ENCODE peak calls at places on chromosome 3, in seven cellular contexts. K is IMR-90, C is trophoblast cell, R is neuronal stem cell, M is H1, I is H9, T is mesendoderm. L is an unnamed sample.

GRCh38 chr3:168094877-168095610 is 680 bp downstream of the GOLIM4 start:
- DNase-seq in T (peak), I (peak), R (peak), C (peak), K (peak), M (peak), L (peak)

GRCh38 chr3:24374801-24375200 is 119.8 kb downstream of the THRB start:
- DNase-seq in I (no peak), T (no peak), R (no peak), M (no peak), C (no peak), K (no peak), L (no peak)

GRCh38 chr3:59116138-59116537 is 66.3 kb upstream of the CFAP20DC start:
- DNase-seq in T (no peak), R (no peak), K (no peak), C (peak), M (no peak), I (no peak), L (no peak)

GRCh38 chr3:193798097-193798496 is 205.1 kb downstream of the OPA1 start:
- DNase-seq in M (no peak), I (no peak), T (no peak), K (no peak), R (no peak), C (no peak), L (no peak)

GRCh38 chr3:181791380-181791779 is 79.7 kb downstream of the SOX2 start:
- DNase-seq in I (no peak), T (no peak), K (no peak), R (no peak), C (no peak), M (no peak), L (no peak)

GRCh38 chr3:61134532-61134931 is 116.7 kb downstream of the FHIT start:
- DNase-seq in M (no peak), K (no peak), R (no peak), T (no peak), I (no peak), C (no peak), L (no peak)

GRCh38 chr3:11159421-11159904 is 5.2 kb downstream of the HRH1 start:
- DNase-seq in T (no peak), M (no peak), K (peak), C (peak), R (no peak), I (no peak), L (peak)

GRCh38 chr3:155946178-155946577 is 75.7 kb downstream of the GMPS start:
- DNase-seq in K (peak), C (peak), R (no peak), I (no peak), T (peak), M (no peak), L (peak)

GRCh38 chr3:29152379-29152778 is 128.5 kb upstream of the RBMS3 start:
- DNase-seq in K (no peak), M (no peak), C (no peak), T (peak), I (peak), R (no peak), L (no peak)

GRCh38 chr3:182413061-182413460 is 380.2 kb upstream of the ATP11B start:
- DNase-seq in M (no peak), C (no peak), R (no peak), K (no peak), T (no peak), I (no peak), L (no peak)

GRCh38 chr3:134312873-134313838 is 61.1 kb downstream of the AMOTL2 start:
- DNase-seq in T (peak), C (peak), M (peak), K (peak), R (peak), I (peak), L (peak)

GRCh38 chr3:46995901-46996562 is 16.6 kb downstream of the NBEAL2 start:
- DNase-seq in I (no peak), M (no peak), K (no peak), T (no peak), R (no peak), C (no peak), L (no peak)

GRCh38 chr3:29176501-29176900 is 104.4 kb upstream of the RBMS3 start:
- DNase-seq in R (peak), C (no peak), I (peak), K (no peak), M (no peak), T (peak), L (no peak)

GRCh38 chr3:127002195-127003174 is 19.6 kb downstream of the PLXNA1 start:
- DNase-seq in M (peak), K (peak), T (peak), C (no peak), R (peak), I (peak), L (peak)

GRCh38 chr3:185900228-185900627 is 37.6 kb downstream of the TRA2B start:
- DNase-seq in T (peak), I (no peak), R (no peak), C (peak), K (peak), M (no peak), L (peak)

GRCh38 chr3:177516130-177517011 is 319.1 kb upstream of the TBL1XR1 start:
- DNase-seq in I (no peak), C (no peak), T (peak), R (peak), K (peak), M (no peak), L (peak)
- H2BK5ac ChIP-seq in I (no peak), C (no peak), T (no peak), R (no peak), K (peak), M (no peak), L (peak)

DNA sequence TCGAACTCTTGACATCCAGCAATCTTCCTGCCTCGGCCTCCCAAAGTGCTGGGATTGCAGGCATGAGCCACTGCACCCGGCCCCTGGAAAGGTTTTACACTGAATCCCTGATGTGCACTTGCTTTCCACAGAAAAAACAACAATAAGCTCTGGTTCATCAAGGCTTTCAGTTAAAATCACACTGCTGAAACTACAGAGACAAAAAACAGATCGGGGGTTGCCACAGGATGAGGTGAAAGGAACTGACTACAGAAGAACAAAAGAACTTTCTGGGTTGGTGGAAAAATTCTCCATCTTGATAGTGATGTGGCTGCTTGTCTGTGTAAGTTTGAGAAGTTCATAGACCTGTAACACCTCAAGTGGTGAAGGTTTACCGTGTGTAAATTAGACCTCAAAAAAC is 2.9 kb downstream of the RAB43 start:
- DNase-seq in C (no peak), R (no peak), T (no peak), K (no peak), I (no peak), M (no peak), L (no peak)
- H3K9ac ChIP-seq in C (no peak), R (no peak), T (peak), K (no peak), I (no peak), M (no peak), L (peak)

GRCh38 chr3:171007316-171007715 is 19.2 kb downstream of the SLC2A2 start:
- DNase-seq in K (no peak), T (no peak), R (no peak), M (no peak), C (no peak), I (no peak), L (no peak)

GRCh38 chr3:171005648-171006047 is 20.9 kb downstream of the SLC2A2 start:
- DNase-seq in I (no peak), T (no peak), C (no peak), R (no peak), M (no peak), K (no peak), L (no peak)

GRCh38 chr3:171011536-171012336 is 14.8 kb downstream of the SLC2A2 start:
- DNase-seq in C (no peak), R (no peak), T (no peak), I (no peak), K (no peak), M (no peak), L (no peak)

GRCh38 chr3:171013822-171014748 is 12.4 kb downstream of the SLC2A2 start:
- DNase-seq in C (no peak), M (no peak), K (no peak), I (no peak), R (no peak), T (no peak), L (no peak)

GRCh38 chr3:171011109-171011508 is 15.4 kb downstream of the SLC2A2 start:
- DNase-seq in T (peak), M (no peak), K (no peak), C (peak), I (no peak), R (no peak), L (no peak)
- H2BK5ac ChIP-seq in T (no peak), M (no peak), K (no peak), C (no peak), I (no peak), R (no peak), L (no peak)

GRCh38 chr3:141877911-141878310 is 1.5 kb downstream of the ATP1B3 start:
- DNase-seq in R (no peak), C (no peak), M (no peak), I (no peak), K (peak), T (peak), L (peak)
- H3K9ac ChIP-seq in R (no peak), C (no peak), M (no peak), I (peak), K (peak), T (peak), L (peak)

DNA sequence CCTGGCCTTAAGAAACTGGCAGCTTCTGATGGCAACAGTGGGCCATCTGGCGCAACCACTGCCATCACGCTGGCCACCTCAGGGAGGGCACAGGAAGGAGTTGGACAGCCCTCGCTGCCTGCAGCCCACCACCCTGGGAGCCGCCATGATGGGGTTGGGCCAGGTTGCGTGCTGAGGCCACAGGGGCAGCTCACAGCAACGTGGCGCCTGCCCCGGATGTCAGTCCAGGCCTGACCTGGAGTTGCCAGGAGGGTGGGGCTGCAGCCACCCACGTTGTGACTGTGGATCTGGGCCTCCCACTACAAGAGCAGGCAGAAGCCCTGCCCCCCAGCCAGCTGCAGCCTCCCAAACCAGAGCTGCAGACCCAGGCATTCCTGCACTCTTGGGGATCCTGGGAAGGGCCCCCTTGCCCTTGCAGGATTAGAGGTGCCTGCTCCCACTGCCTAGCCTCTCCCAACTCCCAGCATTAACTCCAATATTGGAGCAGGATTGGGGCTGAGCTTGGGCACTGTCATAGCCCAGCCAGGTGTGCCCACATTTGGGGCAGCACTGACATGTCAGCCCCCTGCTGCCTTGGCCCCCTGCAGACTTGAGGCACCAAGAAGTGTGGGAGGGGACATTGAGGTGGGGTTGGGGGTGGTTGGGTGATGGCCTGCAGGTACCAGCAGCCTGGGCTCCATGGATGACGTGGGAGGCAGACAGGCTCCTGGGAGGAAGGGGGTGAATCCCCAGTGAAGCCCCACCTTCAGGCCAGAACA is 468.9 kb upstream of the CCDC54 start:
- DNase-seq in M (no peak), T (no peak), R (no peak), K (no peak), I (no peak), C (no peak), L (no peak)
- H2BK5ac ChIP-seq in M (peak), T (no peak), R (peak), K (no peak), I (no peak), C (no peak), L (no peak)

GRCh38 chr3:66572938-66573710 is 72.3 kb upstream of the LRIG1 start:
- DNase-seq in K (no peak), T (peak), I (peak), C (peak), R (peak), M (peak), L (peak)
- H3K9ac ChIP-seq in K (no peak), T (no peak), I (no peak), C (no peak), R (no peak), M (no peak), L (no peak)

GRCh38 chr3:43587303-43587702 is 34.5 kb downstream of the ANO10 start:
- DNase-seq in K (no peak), M (no peak), T (no peak), I (no peak), R (no peak), C (no peak), L (no peak)
- H2BK5ac ChIP-seq in K (no peak), M (no peak), T (no peak), I (no peak), R (no peak), C (no peak), L (no peak)

GRCh38 chr3:20047940-20048339 is 7.7 kb downstream of the KAT2B start:
- DNase-seq in R (no peak), I (no peak), K (no peak), M (no peak), T (no peak), C (no peak), L (no peak)
- H3K9ac ChIP-seq in R (no peak), I (no peak), K (no peak), M (no peak), T (no peak), C (no peak), L (peak)

DNA sequence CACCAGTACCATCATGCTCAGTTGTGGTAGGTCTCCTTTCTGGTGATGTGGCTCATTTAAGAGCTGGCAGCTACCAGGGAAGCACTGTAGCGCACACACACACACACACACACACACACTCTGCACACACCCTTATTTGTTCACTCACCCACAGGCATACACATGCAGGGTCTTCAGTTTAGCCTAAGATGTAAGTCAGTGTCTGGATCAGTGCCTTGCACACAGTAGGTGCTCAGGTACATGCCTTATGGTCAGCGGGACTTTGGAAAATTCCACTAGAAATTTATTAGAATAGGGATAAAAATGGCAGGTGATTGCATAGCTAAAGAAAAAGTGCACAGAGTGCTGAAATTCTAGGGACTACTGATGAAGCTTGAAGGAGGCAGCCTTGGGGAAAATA is 23.6 kb downstream of the XYLB start:
- DNase-seq in K (no peak), M (no peak), R (no peak), I (no peak), T (no peak), C (no peak), L (no peak)
- H2BK5ac ChIP-seq in K (no peak), M (no peak), R (no peak), I (no peak), T (no peak), C (no peak), L (no peak)

DNA sequence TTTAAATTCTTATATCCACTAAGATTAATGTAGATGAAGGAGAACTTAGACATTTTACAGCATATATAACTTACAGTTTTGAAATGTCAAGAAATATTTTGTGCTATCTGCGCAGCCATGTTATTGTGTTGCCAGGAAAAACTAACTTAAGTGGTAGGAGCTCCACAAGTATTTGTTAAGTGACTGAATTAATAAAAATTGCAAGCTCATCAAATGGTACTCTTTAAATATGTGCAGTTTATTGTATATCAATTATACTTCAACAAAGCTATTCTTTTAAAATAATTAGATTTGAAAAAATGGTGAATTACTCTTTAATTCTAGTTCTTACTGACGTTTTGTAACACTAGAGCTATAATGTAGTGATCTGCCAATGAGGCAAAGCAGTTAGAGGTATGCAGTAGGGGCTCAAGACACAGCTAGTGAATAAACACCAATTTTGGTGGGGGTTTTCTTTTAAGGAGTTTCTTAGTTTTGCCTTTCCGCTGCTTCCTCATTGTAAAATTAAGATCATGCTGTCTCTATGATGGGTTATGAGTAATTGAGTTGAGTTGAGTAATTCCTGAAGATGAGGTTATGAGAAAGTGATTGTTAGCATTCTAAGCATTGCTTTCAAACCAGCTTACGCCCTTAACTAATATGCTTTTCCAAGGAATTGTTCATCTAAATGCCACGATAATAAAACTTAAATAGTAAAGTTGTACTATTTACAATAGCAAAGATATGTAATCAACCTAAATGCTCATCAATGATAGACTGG is 10.9 kb upstream of the LXN start:
- DNase-seq in C (peak), M (no peak), R (no peak), K (peak), I (no peak), T (no peak), L (peak)
- H3K9ac ChIP-seq in C (no peak), M (no peak), R (no peak), K (peak), I (no peak), T (no peak), L (peak)